ENCODE peak calls at places on chromosomes 6 and 20, in four cellular contexts. B, Y, H and Q are unnamed samples.

GRCh38 chr6:1695546-1696494 is 86.1 kb downstream of the FOXC1 start:
- DNase-seq in B (no peak), Y (peak; percentile 73), H (no peak), Q (no peak)

GRCh38 chr6:11656486-11656885 is 118.9 kb downstream of the TMEM170B start:
- DNase-seq in B (no peak), Y (no peak), H (no peak), Q (no peak)

GRCh38 chr6:146578054-146578453 is 20.7 kb upstream of the ADGB start:
- DNase-seq in B (no peak), Y (no peak), H (no peak), Q (no peak)

GRCh38 chr6:163971841-163972838 is 557.6 kb downstream of the QKI start:
- DNase-seq in B (no peak), Y (no peak), H (no peak), Q (no peak)

GRCh38 chr20:47551841-47552240 is 50.2 kb downstream of the NCOA3 start:
- DNase-seq in B (no peak), Y (no peak), H (peak; percentile 37), Q (no peak)

GRCh38 chr6:11279213-11279780 is 46.8 kb upstream of the NEDD9 start:
- DNase-seq in B (no peak), Y (no peak), H (no peak), Q (no peak)

GRCh38 chr20:18496740-18497592 is at the start of gene RBBP9:
- DNase-seq in B (peak; percentile 62), Y (peak; percentile 92), H (peak; percentile 88), Q (peak; percentile 47)

GRCh38 chr20:45822863-45823262 is 4.2 kb downstream of the TNNC2 start:
- DNase-seq in B (no peak), Y (no peak), H (no peak), Q (no peak)

GRCh38 chr6:140319209-140319608 is 944.8 kb upstream of the CITED2 start:
- DNase-seq in B (no peak), Y (no peak), H (no peak), Q (no peak)

GRCh38 chr6:122704086-122704485 is 75.4 kb upstream of the FABP7 start:
- DNase-seq in B (no peak), Y (no peak), H (no peak), Q (no peak)

GRCh38 chr20:60210779-60211617 is 252.8 kb downstream of the CDH26 start:
- DNase-seq in B (peak; percentile 57), Y (peak; percentile 87), H (peak; percentile 47), Q (peak; percentile 63)

GRCh38 chr20:46703435-46703834 is 6.0 kb upstream of the SLC2A10 start:
- DNase-seq in B (no peak), Y (no peak), H (no peak), Q (no peak)

GRCh38 chr6:153312633-153313032 is 181.6 kb upstream of the RGS17 start:
- DNase-seq in B (peak; percentile 2), Y (no peak), H (peak; percentile 14), Q (no peak)

DNA sequence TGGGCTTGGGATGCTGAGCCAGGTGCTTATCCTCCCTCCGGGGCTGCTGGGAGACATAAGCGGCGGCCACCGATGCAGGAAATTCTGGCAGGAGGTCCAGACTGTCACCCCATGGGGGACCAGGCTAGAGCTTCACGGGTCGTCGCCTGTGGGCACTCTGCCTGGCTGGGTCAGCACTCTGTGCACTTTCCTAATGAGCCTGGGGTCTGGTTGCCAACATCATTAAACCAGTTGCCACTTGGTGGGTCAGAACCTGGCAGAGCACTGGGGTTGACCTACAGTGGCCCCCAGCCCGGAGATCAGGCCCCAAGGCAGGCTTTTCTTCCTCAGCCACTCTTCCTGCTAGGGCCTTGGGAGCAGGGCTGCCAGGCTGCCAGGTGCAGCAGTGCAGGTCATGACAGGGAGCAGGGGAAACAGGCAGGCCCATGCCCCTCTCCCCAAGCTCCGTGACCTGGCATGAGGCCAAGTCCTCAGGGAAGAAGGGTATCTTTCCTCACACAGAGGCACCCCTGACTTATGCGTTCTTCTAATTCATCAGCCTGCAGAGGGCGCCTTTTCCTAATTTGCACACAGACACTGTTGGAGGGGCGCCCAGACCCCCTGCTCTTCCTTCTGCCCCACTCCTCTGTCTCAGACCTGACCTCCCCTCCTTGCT is 154.5 kb upstream of the MLN start:
- DNase-seq in B (no peak), Y (no peak), H (no peak), Q (no peak)
- TF ChIP-seq CTCF in B (no peak), Y (peak; percentile 40), H (peak; percentile 23), Q (peak; percentile 18)

DNA sequence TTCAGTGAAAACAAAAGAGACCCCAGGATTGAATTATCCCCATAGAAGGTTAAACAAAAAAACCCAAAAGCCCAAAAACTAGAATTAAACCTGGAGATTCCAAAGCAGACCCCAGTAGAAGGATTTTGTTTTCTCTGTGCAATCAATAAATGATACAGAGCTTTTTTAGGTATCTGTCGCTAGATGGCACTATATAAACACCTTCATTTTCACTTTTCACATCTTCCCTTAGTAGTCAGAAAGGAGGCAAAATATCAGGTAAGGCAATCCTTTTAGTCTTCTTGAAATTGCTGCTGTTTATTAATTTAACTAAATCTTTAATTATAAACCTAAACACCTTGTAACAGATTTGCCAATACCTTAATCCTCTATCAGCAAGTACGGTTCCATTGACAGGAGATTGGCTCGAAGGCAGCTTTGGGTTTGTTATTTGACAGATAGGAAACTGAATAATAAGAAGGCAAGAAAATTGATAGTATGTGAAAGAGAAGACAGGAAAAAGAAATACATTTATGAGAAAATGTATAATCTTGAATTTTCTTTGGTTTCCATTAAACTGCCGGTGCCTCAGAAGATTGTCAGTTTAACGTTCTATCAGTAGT is 23.3 kb upstream of the IBTK start:
- DNase-seq in B (no peak), Y (no peak), H (peak; percentile 49), Q (no peak)
- TF ChIP-seq CTCF in B (peak; percentile 80), Y (peak; percentile 78), H (peak; percentile 65), Q (peak; percentile 74)

DNA sequence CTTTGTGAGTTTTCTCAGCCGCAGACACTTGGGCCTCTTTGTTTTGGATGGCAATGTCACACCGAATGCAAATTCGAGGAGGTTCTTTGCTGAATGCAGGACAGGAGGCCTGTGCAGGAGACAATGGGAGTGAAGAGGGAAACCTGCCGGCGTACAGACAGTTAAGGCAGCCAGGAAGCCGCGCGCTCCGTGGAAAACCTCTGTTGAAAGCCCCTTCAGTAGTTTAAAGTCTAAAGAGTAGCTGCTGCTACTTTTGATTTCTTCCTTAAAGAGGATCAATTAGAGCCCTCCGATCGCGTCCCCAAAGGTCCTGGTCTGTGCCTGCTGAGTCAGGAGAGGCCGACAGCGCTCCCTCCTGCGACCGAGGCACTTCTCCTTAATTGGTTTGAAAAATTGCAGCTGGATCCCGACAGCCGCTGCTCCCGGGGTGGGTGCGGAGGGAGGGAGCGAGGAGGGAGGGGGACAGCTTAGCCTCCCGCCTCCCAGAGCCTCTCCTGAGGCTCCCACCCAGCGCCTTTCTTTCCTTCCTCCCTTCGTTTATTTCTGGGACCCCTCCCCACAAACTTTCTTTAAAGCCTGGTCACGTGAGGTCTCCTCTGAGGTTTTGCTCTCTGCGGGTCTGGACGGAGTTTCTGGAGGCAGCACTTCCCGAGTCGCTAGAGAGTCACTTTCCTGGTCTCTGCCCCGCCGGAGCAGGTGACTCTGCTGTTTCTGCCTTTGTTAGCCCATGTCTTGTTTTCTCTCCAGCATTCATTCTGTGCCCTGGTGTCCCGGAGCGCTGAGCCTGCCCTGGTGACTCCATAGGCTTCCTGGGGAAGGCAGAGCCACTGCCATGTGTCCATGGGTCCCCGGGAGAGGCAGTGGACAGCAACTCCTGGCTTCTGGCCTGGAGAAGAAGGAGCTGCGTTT is 22.3 kb upstream of the RPP40 start:
- DNase-seq in B (no peak), Y (no peak), H (no peak), Q (no peak)
- TF ChIP-seq CTCF in B (no peak), Y (no peak), H (no peak), Q (no peak)

GRCh38 chr6:105871542-105871941 is 214.6 kb upstream of the PRDM1 start:
- DNase-seq in B (no peak), Y (no peak), H (no peak), Q (no peak)

GRCh38 chr6:105872244-105872643 is 213.9 kb upstream of the PRDM1 start:
- DNase-seq in B (no peak), Y (no peak), H (no peak), Q (no peak)

GRCh38 chr6:105869835-105870506 is 216.2 kb upstream of the PRDM1 start:
- DNase-seq in B (no peak), Y (no peak), H (no peak), Q (no peak)

GRCh38 chr6:105867280-105867679 is 218.9 kb upstream of the PRDM1 start:
- DNase-seq in B (no peak), Y (no peak), H (no peak), Q (no peak)

DNA sequence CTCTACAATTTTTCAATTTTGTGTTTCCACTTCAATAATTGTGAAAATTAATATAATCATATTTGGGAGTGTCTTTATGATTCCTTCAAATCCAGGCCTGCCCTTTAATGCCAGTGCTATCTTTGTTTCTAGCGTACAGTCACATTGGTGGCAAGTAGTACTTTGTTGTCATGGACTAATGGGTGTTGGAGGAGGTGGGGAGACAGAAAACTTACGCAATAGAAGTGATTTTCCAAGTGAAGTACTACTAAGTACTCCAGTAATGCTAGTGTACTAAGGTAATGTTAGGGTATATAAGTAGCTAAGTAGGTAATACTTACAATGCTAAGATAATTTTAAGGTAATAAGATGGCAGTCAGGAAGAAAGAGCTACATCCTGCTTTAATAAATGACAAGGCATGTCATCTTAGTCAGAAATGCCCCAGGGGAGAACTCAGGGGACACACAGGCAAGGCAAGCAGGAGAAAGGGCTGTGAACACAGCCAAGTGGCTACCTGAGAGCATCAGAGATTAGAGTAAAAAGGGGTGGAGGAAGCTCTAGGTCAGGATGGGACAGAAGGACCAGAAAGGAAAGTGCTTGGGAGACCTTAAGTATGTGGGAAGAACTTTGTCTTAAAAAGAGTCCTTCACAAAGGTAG is 217.2 kb upstream of the PRDM1 start:
- DNase-seq in B (no peak), Y (no peak), H (no peak), Q (no peak)
- TF ChIP-seq CTCF in B (no peak), Y (no peak), H (no peak), Q (no peak)

DNA sequence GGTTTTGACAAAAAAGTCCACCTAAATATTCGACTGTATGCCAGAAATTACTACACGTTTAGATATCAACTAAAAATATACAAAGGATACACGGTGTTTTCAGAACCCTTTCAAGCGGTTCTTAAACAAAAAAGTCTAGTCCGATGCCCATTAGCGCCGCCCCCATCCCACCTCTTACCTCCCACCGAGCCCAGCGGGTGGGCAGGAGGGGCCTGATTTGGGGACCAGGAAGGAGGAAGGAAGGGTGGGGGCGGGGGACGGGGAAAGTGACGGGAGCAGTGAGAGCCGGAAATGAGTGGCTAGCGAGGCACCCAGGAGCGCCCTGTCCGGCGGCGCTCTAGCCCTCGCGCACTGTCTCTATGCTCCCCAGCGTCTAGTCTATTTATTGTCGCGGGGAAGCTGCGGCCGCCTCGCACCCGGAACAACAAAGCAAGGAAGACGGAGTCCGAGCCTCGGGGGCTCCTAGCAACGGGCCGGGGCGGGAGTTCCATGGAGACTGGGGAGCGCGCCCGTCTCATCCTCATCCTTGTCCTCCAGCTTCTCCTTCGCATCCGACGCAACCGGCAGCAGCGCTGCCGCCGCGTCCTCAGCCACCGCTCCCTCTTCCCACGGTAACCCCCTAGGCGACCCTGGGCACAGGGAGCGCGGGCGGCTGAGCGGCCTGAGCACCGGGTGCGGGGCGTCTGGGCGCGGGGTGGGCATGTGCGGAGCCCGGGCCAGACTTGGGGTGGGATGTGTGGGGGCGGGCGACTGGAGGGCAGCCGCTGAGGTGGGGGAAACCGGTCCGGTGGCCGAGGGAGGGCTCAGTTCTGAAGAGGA is at the start of gene TBPL1:
- DNase-seq in B (peak; percentile 90), Y (peak; percentile 96), H (peak; percentile 73), Q (peak; percentile 77)
- TF ChIP-seq CTCF in B (no peak), Y (no peak), H (no peak), Q (no peak)

GRCh38 chr20:2948968-2949367 is 75.7 kb downstream of the PTPRA start:
- DNase-seq in B (no peak), Y (no peak), H (no peak), Q (no peak)

GRCh38 chr20:2942439-2942838 is 69.2 kb downstream of the PTPRA start:
- DNase-seq in B (no peak), Y (no peak), H (no peak), Q (no peak)

GRCh38 chr20:2946988-2947961 is 74.0 kb downstream of the PTPRA start:
- DNase-seq in B (no peak), Y (no peak), H (no peak), Q (no peak)
- TF ChIP-seq CTCF in B (no peak), Y (no peak), H (no peak), Q (no peak)

GRCh38 chr6:32147401-32148132 is 4.2 kb downstream of the PRRT1 start:
- DNase-seq in B (no peak), Y (no peak), H (no peak), Q (no peak)
- TF ChIP-seq CTCF in B (no peak), Y (no peak), H (no peak), Q (peak; percentile 11)